ENCODE peak calls at places on chromosomes 13 and 19, in five cellular contexts. One of them, this sample, is unnamed.

GRCh38 chr19:11421607-11422098 is 2.5 kb upstream of the RGL3 start:
- DNase-seq in H1: peak; percentile 100
- DNase-seq in GM12878: no peak
- DNase-seq in NT2/D1: no peak
- DNase-seq in HepG2: no peak
- DNase-seq in this sample: peak; percentile 75

GRCh38 chr13:99012539-99012938 is 34.7 kb upstream of the DOCK9 start:
- DNase-seq in H1: no peak
- DNase-seq in GM12878: no peak
- DNase-seq in NT2/D1: no peak
- DNase-seq in HepG2: no peak
- DNase-seq in this sample: no peak

GRCh38 chr19:40786060-40787037 is 8.3 kb downstream of the RAB4B start:
- DNase-seq in HepG2: no peak
- DNase-seq in NT2/D1: no peak
- DNase-seq in GM12878: no peak
- DNase-seq in H1: no peak
- DNase-seq in this sample: no peak

GRCh38 chr13:37690361-37690760 is 91.8 kb upstream of the POSTN start:
- DNase-seq in H1: no peak
- DNase-seq in GM12878: no peak
- DNase-seq in NT2/D1: no peak
- DNase-seq in HepG2: no peak
- DNase-seq in this sample: no peak

GRCh38 chr13:85969331-85969730 is 170.1 kb upstream of the SLITRK6 start:
- DNase-seq in NT2/D1: no peak
- DNase-seq in H1: no peak
- DNase-seq in GM12878: no peak
- DNase-seq in HepG2: no peak
- DNase-seq in this sample: no peak

GRCh38 chr13:21426238-21426637 is 32.9 kb downstream of the ZDHHC20 start:
- DNase-seq in H1: no peak
- DNase-seq in HepG2: no peak
- DNase-seq in NT2/D1: no peak
- DNase-seq in GM12878: no peak
- DNase-seq in this sample: no peak

GRCh38 chr13:49113526-49114286 is 106.4 kb upstream of the MLNR start:
- DNase-seq in NT2/D1: no peak
- DNase-seq in H1: no peak
- DNase-seq in GM12878: no peak
- DNase-seq in HepG2: peak; percentile 22
- DNase-seq in this sample: no peak

GRCh38 chr19:29640231-29640630 is 25.0 kb upstream of the PLEKHF1 start:
- DNase-seq in NT2/D1: no peak
- DNase-seq in GM12878: no peak
- DNase-seq in H1: no peak
- DNase-seq in HepG2: no peak
- DNase-seq in this sample: no peak

GRCh38 chr19:54448037-54448773 is 794 bp upstream of the LENG8 start:
- DNase-seq in GM12878: no peak
- DNase-seq in NT2/D1: no peak
- DNase-seq in HepG2: peak; percentile 51
- DNase-seq in H1: peak; percentile 62
- DNase-seq in this sample: peak; percentile 43

GRCh38 chr19:13151605-13152355 is 1.6 kb downstream of the IER2 start:
- DNase-seq in HepG2: peak; percentile 92
- DNase-seq in H1: peak; percentile 96
- DNase-seq in GM12878: no peak
- DNase-seq in NT2/D1: peak; percentile 96
- DNase-seq in this sample: peak; percentile 94

GRCh38 chr13:67238277-67238859 is 8.2 kb upstream of the PCDH9 start:
- DNase-seq in GM12878: no peak
- DNase-seq in NT2/D1: no peak
- DNase-seq in HepG2: peak; percentile 16
- DNase-seq in H1: no peak
- DNase-seq in this sample: no peak

GRCh38 chr19:7074705-7075282 is 5.3 kb downstream of the ZNF557 start:
- DNase-seq in GM12878: no peak
- DNase-seq in NT2/D1: no peak
- DNase-seq in H1: no peak
- DNase-seq in HepG2: no peak
- DNase-seq in this sample: no peak

GRCh38 chr13:84896128-84896527 is 903.1 kb downstream of the SLITRK6 start:
- DNase-seq in NT2/D1: peak; percentile 54
- DNase-seq in HepG2: peak; percentile 52
- DNase-seq in H1: peak; percentile 53
- DNase-seq in GM12878: peak; percentile 1
- DNase-seq in this sample: peak; percentile 50

GRCh38 chr13:22468055-22468454 is 712.7 kb upstream of the SGCG start:
- DNase-seq in HepG2: peak; percentile 12
- DNase-seq in GM12878: no peak
- DNase-seq in H1: no peak
- DNase-seq in NT2/D1: no peak
- DNase-seq in this sample: no peak

GRCh38 chr19:4821265-4821664 is 10.2 kb downstream of the TICAM1 start:
- DNase-seq in GM12878: no peak
- DNase-seq in HepG2: no peak
- DNase-seq in NT2/D1: no peak
- DNase-seq in H1: no peak
- DNase-seq in this sample: no peak

GRCh38 chr19:7196721-7197168 is 97.5 kb downstream of the INSR start:
- DNase-seq in NT2/D1: no peak
- DNase-seq in H1: no peak
- DNase-seq in GM12878: no peak
- DNase-seq in HepG2: no peak
- DNase-seq in this sample: no peak

GRCh38 chr13:30042272-30042671 is 191.9 kb upstream of the UBL3 start:
- DNase-seq in NT2/D1: no peak
- DNase-seq in HepG2: no peak
- DNase-seq in H1: no peak
- DNase-seq in GM12878: no peak
- DNase-seq in this sample: no peak

GRCh38 chr13:105665284-105665683 is 870.2 kb downstream of the EFNB2 start:
- DNase-seq in GM12878: no peak
- DNase-seq in NT2/D1: no peak
- DNase-seq in HepG2: no peak
- DNase-seq in H1: no peak
- DNase-seq in this sample: no peak

GRCh38 chr19:35856546-35857149 is at the start of gene KIRREL2:
- DNase-seq in HepG2: no peak
- DNase-seq in NT2/D1: no peak
- DNase-seq in H1: peak; percentile 90
- DNase-seq in GM12878: no peak
- DNase-seq in this sample: no peak

GRCh38 chr19:6739884-6740588 is 556 bp downstream of the TRIP10 start:
- DNase-seq in HepG2: no peak
- DNase-seq in GM12878: no peak
- DNase-seq in NT2/D1: no peak
- DNase-seq in H1: peak; percentile 83
- DNase-seq in this sample: no peak

GRCh38 chr13:43475135-43475534 is 311.6 kb downstream of the ENOX1 start:
- DNase-seq in NT2/D1: no peak
- DNase-seq in HepG2: no peak
- DNase-seq in H1: no peak
- DNase-seq in GM12878: no peak
- DNase-seq in this sample: no peak

GRCh38 chr19:17320435-17320834 is 11.1 kb downstream of the DDA1 start:
- DNase-seq in H1: no peak
- DNase-seq in NT2/D1: no peak
- DNase-seq in HepG2: no peak
- DNase-seq in GM12878: no peak
- DNase-seq in this sample: no peak

GRCh38 chr13:47114030-47114429 is 217.2 kb upstream of the HTR2A start:
- DNase-seq in H1: no peak
- DNase-seq in NT2/D1: no peak
- DNase-seq in HepG2: no peak
- DNase-seq in GM12878: no peak
- DNase-seq in this sample: no peak

GRCh38 chr19:7730286-7731217 is 1.4 kb downstream of the CLEC4G start:
- DNase-seq in HepG2: no peak
- DNase-seq in NT2/D1: no peak
- DNase-seq in H1: no peak
- DNase-seq in GM12878: no peak
- DNase-seq in this sample: no peak

GRCh38 chr19:8505680-8506401 is 3.4 kb upstream of the PRAM1 start:
- DNase-seq in GM12878: no peak
- DNase-seq in NT2/D1: peak; percentile 74
- DNase-seq in HepG2: peak; percentile 58
- DNase-seq in H1: peak; percentile 94
- DNase-seq in this sample: peak; percentile 80

GRCh38 chr13:64959276-64959675 is 2270.9 kb downstream of the PCDH9 start:
- DNase-seq in HepG2: no peak
- DNase-seq in H1: no peak
- DNase-seq in NT2/D1: no peak
- DNase-seq in GM12878: no peak
- DNase-seq in this sample: no peak

GRCh38 chr19:48804496-48804895 is 6.3 kb downstream of the BCAT2 start:
- DNase-seq in HepG2: no peak
- DNase-seq in NT2/D1: no peak
- DNase-seq in GM12878: no peak
- DNase-seq in H1: no peak
- DNase-seq in this sample: no peak

GRCh38 chr19:33212024-33212772 is 13.5 kb downstream of the SLC7A10 start:
- DNase-seq in H1: no peak
- DNase-seq in NT2/D1: no peak
- DNase-seq in GM12878: no peak
- DNase-seq in HepG2: no peak
- DNase-seq in this sample: no peak

GRCh38 chr13:44854264-44855060 is 134.8 kb downstream of the NUFIP1 start:
- DNase-seq in H1: no peak
- DNase-seq in GM12878: no peak
- DNase-seq in NT2/D1: no peak
- DNase-seq in HepG2: peak; percentile 62
- DNase-seq in this sample: no peak

GRCh38 chr13:72221276-72221962 is 354.4 kb upstream of the DACH1 start:
- DNase-seq in NT2/D1: peak; percentile 65
- DNase-seq in H1: peak; percentile 82
- DNase-seq in GM12878: no peak
- DNase-seq in HepG2: peak; percentile 28
- DNase-seq in this sample: peak; percentile 94

GRCh38 chr13:66656050-66656449 is 574.1 kb downstream of the PCDH9 start:
- DNase-seq in HepG2: no peak
- DNase-seq in GM12878: no peak
- DNase-seq in NT2/D1: no peak
- DNase-seq in H1: no peak
- DNase-seq in this sample: no peak

GRCh38 chr13:50069255-50069654 is 54.0 kb downstream of the KCNRG start:
- DNase-seq in GM12878: no peak
- DNase-seq in H1: no peak
- DNase-seq in NT2/D1: no peak
- DNase-seq in HepG2: no peak
- DNase-seq in this sample: no peak

GRCh38 chr13:73168226-73168992 is 109.6 kb downstream of the KLF5 start:
- DNase-seq in HepG2: no peak
- DNase-seq in H1: no peak
- DNase-seq in NT2/D1: no peak
- DNase-seq in GM12878: no peak
- DNase-seq in this sample: no peak

GRCh38 chr13:26718146-26718545 is 42.4 kb downstream of the GPR12 start:
- DNase-seq in H1: no peak
- DNase-seq in GM12878: no peak
- DNase-seq in NT2/D1: no peak
- DNase-seq in HepG2: no peak
- DNase-seq in this sample: no peak
- TF ChIP-seq SUZ12 in H1: no peak
- TF ChIP-seq SUZ12 in GM12878: no peak
- TF ChIP-seq SUZ12 in NT2/D1: no peak
- TF ChIP-seq SUZ12 in HepG2: no peak
- TF ChIP-seq SUZ12 in this sample: no peak

GRCh38 chr19:14672043-14672872 is 2.4 kb downstream of the ADGRE3 start:
- DNase-seq in H1: no peak
- DNase-seq in GM12878: no peak
- DNase-seq in HepG2: no peak
- DNase-seq in NT2/D1: no peak
- DNase-seq in this sample: no peak
- TF ChIP-seq SUZ12 in H1: no peak
- TF ChIP-seq SUZ12 in GM12878: no peak
- TF ChIP-seq SUZ12 in HepG2: no peak
- TF ChIP-seq SUZ12 in NT2/D1: no peak
- TF ChIP-seq SUZ12 in this sample: no peak

DNA sequence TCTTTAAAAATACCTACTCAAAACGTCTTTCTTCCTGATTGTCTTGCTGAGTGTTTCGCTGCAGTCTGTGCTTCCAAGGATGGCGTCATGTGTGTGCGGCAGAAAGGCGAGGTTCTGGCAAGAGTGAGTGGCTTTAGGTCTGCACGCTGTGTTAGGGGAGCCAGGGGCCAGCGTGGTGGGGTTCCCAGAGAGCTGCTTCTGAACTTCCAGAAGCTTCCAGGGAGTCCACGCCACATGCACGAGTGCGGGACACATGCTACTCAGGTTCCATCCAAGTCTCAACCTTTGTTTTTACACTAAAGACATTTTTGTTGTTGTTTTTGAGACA is 67.9 kb downstream of the ATP11A start:
- DNase-seq in H1: no peak
- DNase-seq in GM12878: no peak
- DNase-seq in HepG2: no peak
- DNase-seq in NT2/D1: no peak
- DNase-seq in this sample: no peak
- TF ChIP-seq SUZ12 in H1: no peak
- TF ChIP-seq SUZ12 in GM12878: no peak
- TF ChIP-seq SUZ12 in HepG2: no peak
- TF ChIP-seq SUZ12 in NT2/D1: no peak
- TF ChIP-seq SUZ12 in this sample: no peak

GRCh38 chr19:57773488-57773887 is 4.0 kb downstream of the ZNF586 start:
- DNase-seq in GM12878: no peak
- DNase-seq in NT2/D1: no peak
- DNase-seq in H1: no peak
- DNase-seq in HepG2: no peak
- DNase-seq in this sample: no peak
- TF ChIP-seq SUZ12 in GM12878: no peak
- TF ChIP-seq SUZ12 in NT2/D1: no peak
- TF ChIP-seq SUZ12 in H1: no peak
- TF ChIP-seq SUZ12 in HepG2: no peak
- TF ChIP-seq SUZ12 in this sample: no peak

GRCh38 chr19:2280633-2281264 is 1.2 kb downstream of the PEAK3 start:
- DNase-seq in H1: no peak
- DNase-seq in NT2/D1: no peak
- DNase-seq in HepG2: no peak
- DNase-seq in GM12878: no peak
- DNase-seq in this sample: no peak

GRCh38 chr19:2282862-2283237 is 875 bp upstream of the PEAK3 start:
- DNase-seq in H1: no peak
- DNase-seq in NT2/D1: no peak
- DNase-seq in HepG2: no peak
- DNase-seq in GM12878: no peak
- DNase-seq in this sample: no peak

GRCh38 chr19:2278504-2279158 is 3.3 kb downstream of the PEAK3 start:
- DNase-seq in GM12878: no peak
- DNase-seq in NT2/D1: no peak
- DNase-seq in H1: no peak
- DNase-seq in HepG2: no peak
- DNase-seq in this sample: no peak

GRCh38 chr19:2283835-2284507 is 2.0 kb upstream of the PEAK3 start:
- DNase-seq in NT2/D1: no peak
- DNase-seq in GM12878: no peak
- DNase-seq in H1: no peak
- DNase-seq in HepG2: no peak
- DNase-seq in this sample: no peak

GRCh38 chr19:2282062-2282861 is at the start of gene PEAK3:
- DNase-seq in NT2/D1: no peak
- DNase-seq in GM12878: no peak
- DNase-seq in H1: peak; percentile 79
- DNase-seq in HepG2: no peak
- DNase-seq in this sample: no peak
- TF ChIP-seq SUZ12 in NT2/D1: no peak
- TF ChIP-seq SUZ12 in GM12878: no peak
- TF ChIP-seq SUZ12 in H1: no peak
- TF ChIP-seq SUZ12 in HepG2: no peak
- TF ChIP-seq SUZ12 in this sample: no peak

This sample was measured in HEK293T.